ENCODE peak calls at places on chromosomes 12 and 14, in six cellular contexts. X is body of pancreas; J is ovary; S is A549; Y is A673; T is effector memory CD4-positive, alpha-beta T cell. R is an unnamed sample. For H3K4me1, the result is how much of the 10 kb centered on the place peaks cover.

GRCh38 chr14:90388982-90389381 is 7.8 kb upstream of the CALM1 start:
- DNase-seq in X (no peak), J (no peak), S (no peak), Y (no peak), T (no peak), R (no peak)

GRCh38 chr12:38905480-38906351 is at the start of gene CPNE8:
- DNase-seq in X (peak), J (peak), S (peak), Y (peak), T (peak), R (peak)

GRCh38 chr12:110684322-110684836 is 4.5 kb downstream of the HVCN1 start:
- DNase-seq in X (no peak), J (no peak), S (no peak), Y (no peak), T (no peak), R (no peak)

GRCh38 chr14:89720741-89721315 is 233.7 kb downstream of the EFCAB11 start:
- DNase-seq in X (peak), J (no peak), S (no peak), Y (no peak), T (peak), R (peak)

GRCh38 chr14:101734241-101734847 is 27.2 kb upstream of the PPP2R5C start:
- DNase-seq in X (no peak), J (no peak), S (no peak), Y (no peak), T (no peak), R (no peak)

GRCh38 chr14:59919582-59920377 is at the start of gene LRRC9:
- DNase-seq in X (peak), J (peak), S (no peak), Y (peak), T (no peak), R (peak)

GRCh38 chr12:68612245-68612644 is 1.5 kb downstream of the RAP1B start:
- DNase-seq in X (no peak), J (no peak), S (no peak), Y (no peak), T (no peak), R (no peak)

GRCh38 chr12:13777374-13777773 is 204.0 kb downstream of the GRIN2B start:
- DNase-seq in X (no peak), J (no peak), S (no peak), Y (no peak), T (no peak), R (no peak)

GRCh38 chr12:106760184-106760531 is 14.3 kb upstream of the RIC8B start:
- DNase-seq in X (no peak), J (no peak), S (no peak), Y (peak), T (no peak), R (peak)

GRCh38 chr12:104386461-104386860 is 70.3 kb upstream of the CHST11 start:
- DNase-seq in X (no peak), J (no peak), S (no peak), Y (no peak), T (no peak), R (no peak)

GRCh38 chr12:104387190-104387589 is 69.6 kb upstream of the CHST11 start:
- DNase-seq in X (no peak), J (no peak), S (no peak), Y (no peak), T (no peak), R (no peak)

GRCh38 chr12:104385510-104385909 is 71.2 kb upstream of the CHST11 start:
- DNase-seq in X (no peak), J (no peak), S (no peak), Y (no peak), T (no peak), R (no peak)

GRCh38 chr12:104381721-104382480 is 74.8 kb upstream of the CHST11 start:
- DNase-seq in X (peak), J (peak), S (peak), Y (peak), T (peak), R (peak)

DNA sequence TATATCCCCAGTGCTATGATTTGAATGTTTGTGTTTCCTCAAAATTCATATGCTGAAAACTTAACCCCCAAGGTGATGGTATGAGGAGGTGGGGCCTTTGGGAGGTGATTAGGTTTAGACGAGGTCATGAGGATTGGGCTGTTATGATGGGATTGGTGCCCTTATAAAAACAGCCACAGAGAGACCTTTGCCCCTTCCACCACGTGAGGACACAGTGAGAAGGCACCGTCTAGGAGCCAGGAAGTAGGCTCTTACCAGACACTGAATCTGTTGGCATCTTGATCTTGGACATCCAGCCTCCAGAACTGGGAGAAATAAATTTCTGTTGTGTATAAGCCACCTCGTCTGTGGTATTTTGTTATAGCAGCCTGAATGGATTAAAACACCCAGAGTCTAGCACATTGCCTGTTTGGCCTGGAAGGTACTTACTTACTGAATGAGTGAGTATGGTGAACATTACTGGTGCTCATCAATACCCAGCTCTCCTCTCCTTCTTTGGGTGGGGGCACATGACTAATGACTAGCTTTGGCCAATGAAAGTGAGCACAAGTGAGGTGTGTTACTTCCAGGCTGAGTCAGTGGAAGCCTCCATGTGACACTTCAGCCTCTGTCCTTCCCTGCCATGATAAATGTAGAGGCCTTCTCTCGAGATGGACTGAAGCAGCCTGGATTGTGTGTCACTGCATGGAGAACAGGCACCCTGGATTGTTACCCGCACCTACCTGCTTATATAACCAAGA is 72.4 kb upstream of the CHST11 start:
- DNase-seq in X (no peak), J (no peak), S (no peak), Y (no peak), T (no peak), R (no peak)
- H3K4me1 ChIP-seq in X (under half), J (under half), S (under half), Y (under half), T (under half), R (under half)

DNA sequence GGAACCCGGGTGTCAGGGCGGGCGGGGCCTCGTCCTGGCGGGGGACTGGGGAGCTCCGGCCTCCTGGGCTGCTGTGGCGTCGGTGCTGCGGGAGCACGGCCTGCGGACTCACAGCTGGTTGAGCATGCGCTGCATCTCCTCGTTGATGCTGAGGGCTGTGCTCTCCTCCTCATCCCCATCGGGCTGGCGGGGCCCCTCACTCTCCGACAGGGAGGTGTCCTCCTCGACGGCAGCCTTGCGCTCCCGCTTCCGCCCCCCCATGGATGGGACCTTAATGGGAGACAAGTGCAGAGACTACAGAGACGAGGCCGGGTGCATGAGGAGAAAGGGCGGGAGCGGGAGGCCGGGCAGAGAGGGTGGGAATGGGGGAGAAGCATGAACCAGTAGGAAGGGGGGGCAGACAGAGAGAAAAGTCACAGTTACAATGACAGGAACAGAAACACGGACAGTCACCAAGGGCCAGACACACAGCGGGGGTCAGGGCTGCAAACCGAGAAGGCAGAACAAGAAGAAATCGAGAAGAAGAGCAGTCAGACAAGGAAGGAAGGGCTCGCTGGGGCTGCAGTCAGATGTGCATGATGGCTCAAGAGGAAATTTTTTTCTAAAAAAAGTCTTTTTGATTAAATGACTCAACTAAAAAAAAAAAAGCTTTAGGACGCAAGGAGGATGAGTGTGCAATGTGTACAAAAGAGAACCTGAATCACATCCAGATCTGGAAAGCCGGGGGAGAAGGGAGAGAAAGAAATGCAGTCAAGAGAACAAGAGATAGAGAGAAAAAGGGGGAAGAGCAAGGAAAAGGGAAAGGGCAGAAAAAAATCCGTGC is 7.1 kb downstream of the IFFO1 start:
- DNase-seq in X (no peak), J (no peak), S (peak), Y (no peak), T (no peak), R (no peak)
- H3K4me3 ChIP-seq in X (no peak), J (peak), S (no peak), Y (no peak), T (no peak), R (no peak)

DNA sequence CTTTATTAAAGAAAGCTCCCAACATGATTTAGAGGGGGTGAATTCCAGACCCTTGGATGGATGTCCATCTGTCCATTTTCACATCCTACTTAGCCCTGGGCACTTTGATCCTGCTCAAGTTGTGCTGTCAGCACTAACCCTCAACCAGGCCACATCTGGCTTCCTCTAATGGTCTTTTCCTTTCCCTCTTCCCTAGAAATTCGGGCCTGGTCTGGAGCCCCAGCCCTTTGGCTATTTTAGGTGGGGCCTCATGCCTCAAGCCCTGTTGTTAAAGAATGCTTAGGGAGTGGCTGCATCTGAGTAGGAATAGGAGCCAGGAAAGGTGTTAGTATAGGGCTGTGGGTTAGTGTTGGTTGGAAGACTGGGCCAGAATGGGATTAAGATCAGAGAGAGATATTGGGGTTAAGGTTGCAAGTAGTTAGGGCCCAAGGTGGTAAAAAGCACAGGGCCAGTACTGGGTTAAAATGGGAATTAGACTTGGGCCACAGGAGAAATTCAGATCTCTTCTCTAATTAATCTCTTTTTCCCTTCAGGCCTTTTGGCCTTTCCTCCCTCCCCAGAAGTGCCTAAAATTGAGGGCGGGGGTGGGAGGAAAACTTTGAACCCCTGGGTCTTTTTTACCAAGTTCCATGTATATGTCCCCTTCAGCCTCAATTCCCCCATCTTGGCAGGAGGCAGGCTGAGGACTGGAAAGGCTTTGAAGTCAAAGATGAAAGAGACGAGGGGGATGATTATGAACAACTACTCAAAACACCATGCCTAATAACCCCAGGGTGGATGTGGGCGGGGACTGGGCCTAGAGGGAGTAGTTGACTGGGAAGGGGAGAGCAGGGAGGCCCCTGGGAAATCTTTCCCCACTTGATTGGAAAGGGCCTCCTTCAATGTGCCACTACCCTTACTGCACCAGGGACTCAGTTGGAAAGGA is 3.9 kb upstream of the ZNF385A start:
- DNase-seq in X (no peak), J (no peak), S (no peak), Y (no peak), T (no peak), R (no peak)
- H3K27ac ChIP-seq in X (no peak), J (no peak), S (no peak), Y (peak), T (no peak), R (no peak)

DNA sequence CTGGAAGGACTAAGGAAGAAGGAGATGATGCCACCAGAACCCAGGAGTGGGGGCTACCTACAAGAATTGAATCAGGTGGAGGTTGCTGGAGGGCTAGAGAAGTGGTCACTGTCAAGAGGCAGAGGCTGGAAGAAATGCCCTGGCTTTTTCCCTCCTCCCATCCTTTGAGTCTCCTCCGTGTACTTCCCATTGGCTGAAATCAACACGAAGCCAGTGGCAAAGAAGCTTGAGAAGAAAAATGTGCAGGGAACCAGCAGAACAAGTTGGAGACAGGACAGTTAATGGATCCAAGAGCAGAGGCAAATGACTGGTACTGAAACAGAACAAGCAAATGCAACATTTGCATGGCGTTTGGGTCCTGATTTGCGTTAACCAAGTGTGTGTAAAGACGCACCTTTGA is 9.1 kb upstream of the FBLN5 start:
- DNase-seq in X (no peak), J (no peak), S (no peak), Y (no peak), T (no peak), R (no peak)
- H3K4me1 ChIP-seq in X (under half), J (under half), S (under half), Y (under half), T (under half), R (under half)

R was measured in naive thymus-derived CD4-positive, alpha-beta T cell.